ENCODE peak calls at places on chromosomes 12 and 14, in four cellular contexts. T is T-helper 2 cell; P is stimulated activated CD8-positive, alpha-beta memory T cell treated with anti-CD3 and anti-CD28 coated beads, Interleukin-15, amount 100 ng/mL, for 1 hour; J is T-helper 1 cell. Q is an unnamed sample.

GRCh38 chr14:41668346-41668745 is 61.7 kb downstream of the LRFN5 start:
- DNase-seq in J (no peak), P (no peak), T (no peak), Q (no peak)

GRCh38 chr12:75291014-75291413 is 39.1 kb downstream of the CAPS2 start:
- DNase-seq in P (no peak), J (no peak), T (no peak), Q (no peak)

GRCh38 chr14:87797001-87797400 is 196.0 kb downstream of the GALC start:
- DNase-seq in J (no peak), P (no peak), T (no peak), Q (no peak)

GRCh38 chr12:80157640-80158039 is 58.3 kb downstream of the OTOGL start:
- DNase-seq in T (no peak), J (no peak), P (no peak), Q (no peak)

GRCh38 chr14:31950760-31951637 is 126.1 kb upstream of the ARHGAP5 start:
- DNase-seq in T (no peak), J (no peak), P (no peak), Q (peak; percentile 65)

GRCh38 chr12:116236148-116236731 is 41.3 kb downstream of the MED13L start:
- DNase-seq in J (peak; percentile 53), P (peak; percentile 30), T (no peak), Q (peak; percentile 16)

GRCh38 chr12:68587448-68587873 is 23.2 kb upstream of the RAP1B start:
- DNase-seq in T (no peak), J (peak; percentile 71), P (no peak), Q (no peak)

GRCh38 chr12:87809916-87810315 is 219.3 kb downstream of the C12orf50 start:
- DNase-seq in T (no peak), P (no peak), J (no peak), Q (no peak)

GRCh38 chr12:6294533-6295186 is 15.8 kb upstream of the PLEKHG6 start:
- DNase-seq in T (no peak), P (no peak), J (no peak), Q (no peak)

GRCh38 chr12:5479761-5480160 is 47.9 kb downstream of the NTF3 start:
- DNase-seq in P (no peak), T (no peak), J (no peak), Q (no peak)

GRCh38 chr12:9049520-9050133 is 60.3 kb downstream of the KLRG1 start:
- DNase-seq in J (peak; percentile 41), T (no peak), P (no peak), Q (no peak)

GRCh38 chr14:30158299-30158698 is 230.7 kb upstream of the PRKD1 start:
- DNase-seq in P (no peak), J (no peak), T (no peak), Q (no peak)

GRCh38 chr12:7012024-7012607 is 6.2 kb downstream of the LPCAT3 start:
- DNase-seq in P (no peak), T (no peak), J (no peak), Q (no peak)